ENCODE peak calls at places on chromosomes 4 and X, in eight cellular contexts. One of them, this sample, is unnamed.

GRCh38 chrX:64379924-64380323 is 15.3 kb downstream of the MTMR8 start:
- DNase-seq in effector memory CD4-positive, alpha-beta T cell: no peak
- DNase-seq in A172: no peak
- DNase-seq in stimulated activated CD8-positive, alpha-beta memory T cell treated with anti-CD3 and anti-CD28 coated beads, Interleukin-2, amount 100 ng/mL, for 48 hours: no peak
- DNase-seq in heart right ventricle: no peak
- DNase-seq in GM12892: no peak
- DNase-seq in Peyer's patch: no peak
- DNase-seq in activated T-cell treated with anti-CD3 and anti-CD28 coated beads for 1 hour: no peak
- DNase-seq in this sample: no peak

GRCh38 chrX:44904542-44905115 is 31.6 kb downstream of the KDM6A start:
- DNase-seq in Peyer's patch: no peak
- DNase-seq in A172: no peak
- DNase-seq in heart right ventricle: no peak
- DNase-seq in activated T-cell treated with anti-CD3 and anti-CD28 coated beads for 1 hour: no peak
- DNase-seq in GM12892: no peak
- DNase-seq in stimulated activated CD8-positive, alpha-beta memory T cell treated with anti-CD3 and anti-CD28 coated beads, Interleukin-2, amount 100 ng/mL, for 48 hours: no peak
- DNase-seq in effector memory CD4-positive, alpha-beta T cell: no peak
- DNase-seq in this sample: no peak

GRCh38 chr4:1991087-1991486 is 17.7 kb downstream of the NELFA start:
- DNase-seq in heart right ventricle: no peak
- DNase-seq in Peyer's patch: no peak
- DNase-seq in GM12892: no peak
- DNase-seq in stimulated activated CD8-positive, alpha-beta memory T cell treated with anti-CD3 and anti-CD28 coated beads, Interleukin-2, amount 100 ng/mL, for 48 hours: no peak
- DNase-seq in activated T-cell treated with anti-CD3 and anti-CD28 coated beads for 1 hour: no peak
- DNase-seq in effector memory CD4-positive, alpha-beta T cell: no peak
- DNase-seq in A172: no peak
- DNase-seq in this sample: no peak

GRCh38 chrX:23515028-23515427 is 152.3 kb upstream of the PRDX4 start:
- DNase-seq in Peyer's patch: no peak
- DNase-seq in activated T-cell treated with anti-CD3 and anti-CD28 coated beads for 1 hour: no peak
- DNase-seq in stimulated activated CD8-positive, alpha-beta memory T cell treated with anti-CD3 and anti-CD28 coated beads, Interleukin-2, amount 100 ng/mL, for 48 hours: no peak
- DNase-seq in GM12892: no peak
- DNase-seq in heart right ventricle: no peak
- DNase-seq in A172: no peak
- DNase-seq in effector memory CD4-positive, alpha-beta T cell: no peak
- DNase-seq in this sample: no peak

GRCh38 chr4:147118523-147118922 is 172.9 kb upstream of the TTC29 start:
- DNase-seq in Peyer's patch: no peak
- DNase-seq in GM12892: no peak
- DNase-seq in effector memory CD4-positive, alpha-beta T cell: no peak
- DNase-seq in heart right ventricle: peak
- DNase-seq in A172: no peak
- DNase-seq in activated T-cell treated with anti-CD3 and anti-CD28 coated beads for 1 hour: no peak
- DNase-seq in stimulated activated CD8-positive, alpha-beta memory T cell treated with anti-CD3 and anti-CD28 coated beads, Interleukin-2, amount 100 ng/mL, for 48 hours: no peak
- DNase-seq in this sample: no peak

GRCh38 chr4:7708238-7708637 is 231.4 kb downstream of the AFAP1 start:
- DNase-seq in Peyer's patch: no peak
- DNase-seq in heart right ventricle: no peak
- DNase-seq in activated T-cell treated with anti-CD3 and anti-CD28 coated beads for 1 hour: no peak
- DNase-seq in GM12892: no peak
- DNase-seq in A172: no peak
- DNase-seq in effector memory CD4-positive, alpha-beta T cell: no peak
- DNase-seq in stimulated activated CD8-positive, alpha-beta memory T cell treated with anti-CD3 and anti-CD28 coated beads, Interleukin-2, amount 100 ng/mL, for 48 hours: no peak
- DNase-seq in this sample: no peak

GRCh38 chrX:46865281-46865680 is 28.4 kb downstream of the RP2 start:
- DNase-seq in activated T-cell treated with anti-CD3 and anti-CD28 coated beads for 1 hour: no peak
- DNase-seq in stimulated activated CD8-positive, alpha-beta memory T cell treated with anti-CD3 and anti-CD28 coated beads, Interleukin-2, amount 100 ng/mL, for 48 hours: no peak
- DNase-seq in heart right ventricle: no peak
- DNase-seq in Peyer's patch: no peak
- DNase-seq in GM12892: no peak
- DNase-seq in A172: peak
- DNase-seq in effector memory CD4-positive, alpha-beta T cell: no peak
- DNase-seq in this sample: peak

GRCh38 chr4:181962321-181962720 is 280.9 kb upstream of the TENM3 start:
- DNase-seq in GM12892: no peak
- DNase-seq in heart right ventricle: no peak
- DNase-seq in stimulated activated CD8-positive, alpha-beta memory T cell treated with anti-CD3 and anti-CD28 coated beads, Interleukin-2, amount 100 ng/mL, for 48 hours: no peak
- DNase-seq in Peyer's patch: no peak
- DNase-seq in effector memory CD4-positive, alpha-beta T cell: no peak
- DNase-seq in activated T-cell treated with anti-CD3 and anti-CD28 coated beads for 1 hour: no peak
- DNase-seq in A172: no peak
- DNase-seq in this sample: no peak

GRCh38 chrX:40102393-40103381 is 4.9 kb upstream of the BCOR start:
- DNase-seq in stimulated activated CD8-positive, alpha-beta memory T cell treated with anti-CD3 and anti-CD28 coated beads, Interleukin-2, amount 100 ng/mL, for 48 hours: no peak
- DNase-seq in A172: no peak
- DNase-seq in heart right ventricle: no peak
- DNase-seq in GM12892: no peak
- DNase-seq in activated T-cell treated with anti-CD3 and anti-CD28 coated beads for 1 hour: no peak
- DNase-seq in effector memory CD4-positive, alpha-beta T cell: no peak
- DNase-seq in Peyer's patch: no peak
- DNase-seq in this sample: no peak

GRCh38 chrX:108267561-108267960 is 170.7 kb downstream of the COL4A6 start:
- DNase-seq in Peyer's patch: no peak
- DNase-seq in A172: no peak
- DNase-seq in stimulated activated CD8-positive, alpha-beta memory T cell treated with anti-CD3 and anti-CD28 coated beads, Interleukin-2, amount 100 ng/mL, for 48 hours: no peak
- DNase-seq in activated T-cell treated with anti-CD3 and anti-CD28 coated beads for 1 hour: no peak
- DNase-seq in GM12892: no peak
- DNase-seq in effector memory CD4-positive, alpha-beta T cell: no peak
- DNase-seq in heart right ventricle: no peak
- DNase-seq in this sample: peak